ENCODE peak calls at places on chromosomes 2 and 18, in five cellular contexts. One of them, this sample, is unnamed.

GRCh38 chr2:133561045-133561852 is 7.0 kb downstream of the NCKAP5 start:
- DNase-seq in NT2/D1: peak
- DNase-seq in H1: no peak
- DNase-seq in GM12878: no peak
- DNase-seq in HEK293T: peak
- DNase-seq in this sample: peak

GRCh38 chr18:74661690-74662089 is 64.0 kb downstream of the ZNF407 start:
- DNase-seq in HEK293T: no peak
- DNase-seq in H1: no peak
- DNase-seq in NT2/D1: no peak
- DNase-seq in GM12878: no peak
- DNase-seq in this sample: no peak

GRCh38 chr2:172859821-172860707 is 124.4 kb downstream of the RAPGEF4 start:
- DNase-seq in NT2/D1: no peak
- DNase-seq in HEK293T: no peak
- DNase-seq in H1: no peak
- DNase-seq in GM12878: no peak
- DNase-seq in this sample: no peak

GRCh38 chr18:24234330-24234729 is 95.5 kb downstream of the CABYR start:
- DNase-seq in HEK293T: no peak
- DNase-seq in H1: no peak
- DNase-seq in GM12878: no peak
- DNase-seq in NT2/D1: no peak
- DNase-seq in this sample: peak

GRCh38 chr18:60549338-60549960 is 176.9 kb upstream of the MC4R start:
- DNase-seq in HEK293T: peak
- DNase-seq in NT2/D1: peak
- DNase-seq in H1: peak
- DNase-seq in GM12878: no peak
- DNase-seq in this sample: peak

GRCh38 chr2:23669413-23670244 is 257.3 kb downstream of the ATAD2B start:
- DNase-seq in HEK293T: no peak
- DNase-seq in NT2/D1: no peak
- DNase-seq in GM12878: no peak
- DNase-seq in H1: no peak
- DNase-seq in this sample: peak

GRCh38 chr2:105806994-105807393 is 62.3 kb downstream of the NCK2 start:
- DNase-seq in H1: no peak
- DNase-seq in HEK293T: no peak
- DNase-seq in NT2/D1: no peak
- DNase-seq in GM12878: no peak
- DNase-seq in this sample: no peak

GRCh38 chr2:195898505-195898904 is 170.1 kb downstream of the DNAH7 start:
- DNase-seq in GM12878: no peak
- DNase-seq in H1: no peak
- DNase-seq in HEK293T: peak
- DNase-seq in NT2/D1: no peak
- DNase-seq in this sample: peak

DNA sequence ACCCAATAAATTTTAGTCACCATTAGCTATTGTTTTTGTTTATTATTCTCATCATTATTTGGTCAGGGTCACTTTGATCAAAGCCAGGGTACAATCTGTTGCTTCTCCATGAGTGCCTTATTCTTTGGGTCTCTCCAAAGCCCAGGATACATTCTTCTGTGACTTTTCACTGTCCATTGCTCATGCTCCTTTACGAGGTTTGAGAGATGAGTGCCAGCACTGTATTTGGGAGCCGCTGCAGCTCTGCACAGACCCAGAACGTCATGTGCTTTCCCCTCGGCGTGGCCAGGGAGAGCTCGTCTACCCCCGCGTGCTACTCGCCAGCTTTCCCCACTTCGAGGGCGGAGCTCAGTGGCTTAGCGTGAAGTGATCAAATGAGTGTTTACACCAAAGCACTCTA is 123.7 kb downstream of the COL6A3 start:
- DNase-seq in H1: no peak
- DNase-seq in NT2/D1: no peak
- DNase-seq in GM12878: no peak
- DNase-seq in HEK293T: peak
- DNase-seq in this sample: no peak
- TF ChIP-seq SUZ12 in H1: no peak
- TF ChIP-seq SUZ12 in NT2/D1: no peak
- TF ChIP-seq SUZ12 in GM12878: no peak
- TF ChIP-seq SUZ12 in HEK293T: no peak
- TF ChIP-seq SUZ12 in this sample: no peak

GRCh38 chr18:44195394-44196140 is 485.1 kb upstream of the SETBP1 start:
- DNase-seq in H1: no peak
- DNase-seq in HEK293T: no peak
- DNase-seq in NT2/D1: no peak
- DNase-seq in GM12878: no peak
- DNase-seq in this sample: no peak

GRCh38 chr18:44197837-44198236 is 482.9 kb upstream of the SETBP1 start:
- DNase-seq in HEK293T: no peak
- DNase-seq in NT2/D1: no peak
- DNase-seq in GM12878: no peak
- DNase-seq in H1: no peak
- DNase-seq in this sample: no peak

DNA sequence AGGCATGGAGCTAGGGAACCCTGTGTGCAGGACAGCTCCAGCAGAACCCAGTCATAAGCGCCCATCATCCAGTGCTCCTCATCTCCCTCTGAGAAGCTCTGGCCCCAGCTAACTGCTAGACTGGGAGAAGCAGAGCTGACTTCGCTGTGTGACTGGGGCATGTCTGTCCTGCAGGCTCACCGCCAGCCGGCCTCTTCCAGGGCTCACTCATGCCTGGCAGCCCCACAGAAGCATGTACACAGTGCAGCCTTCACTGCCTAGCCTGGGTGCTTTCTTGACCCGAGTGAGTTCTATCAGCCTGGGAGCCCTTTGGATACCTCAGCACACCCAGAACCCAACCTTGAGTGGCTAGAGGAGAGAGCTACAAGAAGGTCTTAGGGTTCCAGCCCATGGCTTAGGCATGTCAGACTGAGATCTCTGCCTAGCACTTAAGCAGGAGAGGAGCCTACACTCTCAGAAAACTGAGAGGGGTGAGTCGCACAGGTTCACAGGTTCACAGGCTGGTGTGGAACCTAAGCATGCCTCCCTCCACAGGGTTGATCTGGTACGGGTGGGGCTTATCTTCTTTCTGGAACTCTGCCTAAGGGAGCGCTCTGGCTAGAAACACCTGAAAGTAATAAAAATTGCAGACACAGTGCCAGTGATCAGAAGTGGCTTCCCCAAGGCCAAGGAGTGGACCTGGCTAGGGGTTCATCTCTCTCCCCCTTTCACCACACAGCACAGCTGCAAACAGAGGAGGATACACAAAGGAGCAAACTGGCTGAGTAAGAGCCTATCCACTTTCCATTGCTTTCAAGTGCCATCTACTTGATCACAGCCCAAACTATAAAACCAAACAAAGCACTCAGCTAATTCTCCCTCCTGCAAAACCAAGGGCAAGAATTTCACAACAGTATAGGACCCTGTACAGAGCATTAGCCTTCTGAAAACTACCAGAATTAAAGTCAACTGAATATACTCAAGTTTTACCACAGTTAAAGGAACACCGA is 482.1 kb upstream of the SETBP1 start:
- DNase-seq in NT2/D1: no peak
- DNase-seq in H1: no peak
- DNase-seq in HEK293T: no peak
- DNase-seq in GM12878: no peak
- DNase-seq in this sample: no peak
- TF ChIP-seq SUZ12 in NT2/D1: no peak
- TF ChIP-seq SUZ12 in H1: no peak
- TF ChIP-seq SUZ12 in HEK293T: no peak
- TF ChIP-seq SUZ12 in GM12878: no peak
- TF ChIP-seq SUZ12 in this sample: no peak

GRCh38 chr18:73414598-73414997 is 546.8 kb upstream of the NETO1 start:
- DNase-seq in HEK293T: no peak
- DNase-seq in H1: no peak
- DNase-seq in GM12878: no peak
- DNase-seq in NT2/D1: no peak
- DNase-seq in this sample: no peak
- TF ChIP-seq SUZ12 in HEK293T: no peak
- TF ChIP-seq SUZ12 in H1: no peak
- TF ChIP-seq SUZ12 in GM12878: no peak
- TF ChIP-seq SUZ12 in NT2/D1: no peak
- TF ChIP-seq SUZ12 in this sample: no peak

DNA sequence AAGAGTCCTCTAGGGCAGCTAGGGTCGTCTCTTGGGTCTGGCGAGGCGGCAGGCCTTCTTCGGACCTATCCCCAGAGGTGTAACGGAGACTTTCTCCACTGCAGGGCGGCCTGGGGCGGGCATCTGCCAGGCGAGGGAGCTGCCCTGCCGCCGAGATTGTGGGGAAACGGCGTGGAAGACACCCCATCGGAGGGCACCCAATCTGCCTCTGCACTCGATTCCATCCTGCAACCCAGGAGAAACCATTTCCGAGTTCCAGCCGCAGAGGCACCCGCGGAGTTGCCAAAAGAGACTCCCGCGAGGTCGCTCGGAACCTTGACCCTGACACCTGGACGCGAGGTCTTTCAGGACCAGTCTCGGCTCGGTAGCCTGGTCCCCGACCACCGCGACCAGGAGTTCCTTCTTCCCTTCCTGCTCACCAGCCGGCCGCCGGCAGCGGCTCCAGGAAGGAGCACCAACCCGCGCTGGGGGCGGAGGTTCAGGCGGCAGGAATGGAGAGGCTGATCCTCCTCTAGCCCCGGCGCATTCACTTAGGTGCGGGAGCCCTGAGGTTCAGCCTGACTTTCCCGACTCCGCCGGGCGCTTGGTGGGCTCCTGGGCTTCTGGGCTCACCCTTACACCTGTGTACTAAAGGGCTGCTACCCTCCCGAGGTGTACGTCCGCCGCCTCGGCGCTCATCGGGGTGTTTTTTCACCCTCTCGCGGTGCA is 8.2 kb downstream of the SIX2 start:
- DNase-seq in GM12878: no peak
- DNase-seq in H1: no peak
- DNase-seq in HEK293T: no peak
- DNase-seq in NT2/D1: no peak
- DNase-seq in this sample: no peak
- TF ChIP-seq SUZ12 in GM12878: no peak
- TF ChIP-seq SUZ12 in H1: peak
- TF ChIP-seq SUZ12 in HEK293T: no peak
- TF ChIP-seq SUZ12 in NT2/D1: peak
- TF ChIP-seq SUZ12 in this sample: no peak

DNA sequence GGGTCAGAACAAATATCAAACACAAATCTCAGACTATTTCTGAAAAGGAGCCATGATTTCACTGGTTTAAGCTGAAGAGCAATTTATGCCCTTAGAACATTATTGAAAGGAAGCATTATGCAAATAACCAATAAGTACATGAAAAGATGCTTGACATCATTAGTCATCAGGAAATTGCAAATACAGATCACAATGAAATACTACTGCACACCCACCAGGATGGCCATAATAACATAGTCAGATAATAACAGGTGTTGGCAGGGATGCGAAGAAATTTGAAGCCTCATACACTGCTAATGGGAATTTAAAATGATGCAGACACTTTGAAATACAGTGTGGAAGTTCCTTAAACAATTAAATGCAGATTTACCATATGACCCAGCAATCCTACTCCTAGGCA is 176.4 kb upstream of the RAB6C start:
- DNase-seq in HEK293T: no peak
- DNase-seq in GM12878: no peak
- DNase-seq in NT2/D1: no peak
- DNase-seq in H1: no peak
- DNase-seq in this sample: no peak
- TF ChIP-seq SUZ12 in HEK293T: no peak
- TF ChIP-seq SUZ12 in GM12878: no peak
- TF ChIP-seq SUZ12 in NT2/D1: no peak
- TF ChIP-seq SUZ12 in H1: no peak
- TF ChIP-seq SUZ12 in this sample: no peak

DNA sequence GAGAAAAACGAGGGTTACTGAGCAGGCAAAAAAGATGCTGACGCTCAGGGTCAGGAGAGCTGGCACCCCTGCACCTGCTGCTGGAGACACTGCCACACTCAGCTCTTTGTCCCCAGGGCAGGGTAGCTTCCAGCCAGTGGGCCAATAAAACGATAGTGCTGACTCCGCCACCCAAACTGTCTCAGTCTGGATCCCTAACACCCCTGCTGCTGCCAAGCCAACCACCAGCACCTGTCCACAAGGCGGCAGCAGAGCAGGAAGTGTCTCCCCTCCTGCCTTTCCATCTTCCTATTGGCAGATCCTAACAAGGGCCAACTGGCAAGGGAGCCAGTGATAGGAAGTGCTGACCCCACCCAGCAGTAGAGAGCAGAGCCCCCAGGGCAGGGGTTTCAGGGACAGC is 531.5 kb upstream of the SALL3 start:
- DNase-seq in NT2/D1: no peak
- DNase-seq in H1: no peak
- DNase-seq in GM12878: no peak
- DNase-seq in HEK293T: no peak
- DNase-seq in this sample: peak
- TF ChIP-seq SUZ12 in NT2/D1: no peak
- TF ChIP-seq SUZ12 in H1: no peak
- TF ChIP-seq SUZ12 in GM12878: no peak
- TF ChIP-seq SUZ12 in HEK293T: no peak
- TF ChIP-seq SUZ12 in this sample: no peak

GRCh38 chr2:205145888-205146287 is 536.4 kb upstream of the NRP2 start:
- DNase-seq in HEK293T: no peak
- DNase-seq in GM12878: no peak
- DNase-seq in H1: no peak
- DNase-seq in NT2/D1: no peak
- DNase-seq in this sample: no peak

GRCh38 chr2:205139822-205140612 is 542.3 kb upstream of the NRP2 start:
- DNase-seq in NT2/D1: peak
- DNase-seq in H1: peak
- DNase-seq in HEK293T: no peak
- DNase-seq in GM12878: no peak
- DNase-seq in this sample: no peak

DNA sequence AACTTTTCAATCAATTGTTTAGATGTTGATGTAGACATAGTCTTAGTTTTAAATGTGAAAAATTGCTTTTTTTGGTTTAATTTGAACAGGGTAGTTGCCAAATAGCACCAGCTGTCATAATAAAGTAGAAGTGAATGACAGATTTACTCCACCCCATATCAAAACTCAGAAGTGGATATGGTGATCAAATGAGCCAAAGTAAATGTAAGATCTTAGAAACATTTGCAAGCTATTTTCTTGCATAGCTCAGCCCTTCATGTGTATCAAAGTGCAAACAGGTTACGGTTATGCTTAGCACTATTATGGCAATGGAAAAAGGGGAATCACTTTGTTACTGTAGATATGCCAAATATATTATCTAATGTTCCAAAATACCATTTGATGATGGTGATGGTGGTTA is 540.9 kb upstream of the NRP2 start:
- DNase-seq in H1: no peak
- DNase-seq in NT2/D1: no peak
- DNase-seq in GM12878: no peak
- DNase-seq in HEK293T: no peak
- DNase-seq in this sample: no peak
- TF ChIP-seq SUZ12 in H1: no peak
- TF ChIP-seq SUZ12 in NT2/D1: no peak
- TF ChIP-seq SUZ12 in GM12878: no peak
- TF ChIP-seq SUZ12 in HEK293T: no peak
- TF ChIP-seq SUZ12 in this sample: no peak

DNA sequence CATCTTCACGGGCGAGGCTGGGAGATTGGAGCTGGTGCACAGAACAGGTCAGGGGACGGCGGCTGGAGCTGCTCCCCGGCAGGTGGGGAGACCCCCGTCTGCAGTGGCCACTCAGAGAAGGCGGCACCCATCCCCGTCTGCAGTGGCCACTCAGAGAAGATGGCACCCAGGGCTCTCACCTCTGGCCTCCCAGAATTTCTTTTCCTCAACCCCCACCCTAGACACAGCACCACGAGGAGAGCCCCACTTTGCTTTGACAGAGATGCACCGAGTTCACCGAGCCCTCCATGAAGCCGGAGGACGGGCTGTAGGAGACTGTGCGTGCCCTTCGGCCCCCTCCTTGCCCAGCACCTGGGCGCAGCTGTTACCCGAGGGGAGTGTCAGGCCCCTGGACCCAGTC is 201.6 kb upstream of the SALL3 start:
- DNase-seq in GM12878: no peak
- DNase-seq in H1: no peak
- DNase-seq in NT2/D1: no peak
- DNase-seq in HEK293T: no peak
- DNase-seq in this sample: no peak
- TF ChIP-seq SUZ12 in GM12878: no peak
- TF ChIP-seq SUZ12 in H1: no peak
- TF ChIP-seq SUZ12 in NT2/D1: no peak
- TF ChIP-seq SUZ12 in HEK293T: no peak
- TF ChIP-seq SUZ12 in this sample: no peak